ENCODE peak calls at places on chromosomes 16 and 17, in nine cellular contexts. J is EH, N is activated T-cell treated with anti-CD3 and anti-CD28 coated beads for 48 hours, V is left colon, M is head of caudate nucleus, W is DND-41, Q is KG1, Z is T-cell, D is fibroblast of villous mesenchyme. B is an unnamed sample.
A peak's percentile ranks its signal among the peaks of the same experiment; 100 is the strongest.

GRCh38 chr17:78257810-78258322 is 26.4 kb downstream of the TMEM235 start:
- DNase-seq in M (no peak), V (no peak), D (peak; percentile 93), N (no peak), Z (no peak), W (peak; percentile 42), Q (peak; percentile 77), J (no peak), B (peak; percentile 60)

GRCh38 chr17:59388070-59388556 is 56.7 kb downstream of the YPEL2 start:
- DNase-seq in M (no peak), Z (no peak), W (no peak), D (no peak), V (no peak), Q (no peak), J (no peak), N (no peak), B (no peak)

GRCh38 chr17:18129041-18129502 is 20.5 kb downstream of the MYO15A start:
- DNase-seq in Q (no peak), W (no peak), Z (no peak), M (no peak), D (peak; percentile 67), V (peak; percentile 42), N (no peak), J (peak; percentile 60), B (no peak)

GRCh38 chr17:82153745-82154375 is 55.8 kb upstream of the FASN start:
- DNase-seq in D (peak; percentile 72), Q (peak; percentile 24), Z (peak; percentile 79), N (peak; percentile 67), M (peak; percentile 81), J (peak; percentile 73), W (peak; percentile 77), V (peak; percentile 59), B (peak; percentile 77)

GRCh38 chr17:28100936-28101335 is 58.5 kb downstream of the NLK start:
- DNase-seq in Z (no peak), J (no peak), M (no peak), Q (no peak), V (no peak), N (no peak), W (no peak), D (no peak), B (no peak)

GRCh38 chr16:27389272-27389961 is 12.6 kb upstream of the IL21R start:
- DNase-seq in V (no peak), M (no peak), D (no peak), J (no peak), N (no peak), Q (no peak), W (no peak), Z (no peak), B (no peak)

GRCh38 chr16:66471264-66471663 is 44.2 kb downstream of the BEAN1 start:
- DNase-seq in W (no peak), D (no peak), N (no peak), J (no peak), V (no peak), Q (no peak), Z (no peak), M (no peak), B (no peak)

GRCh38 chr16:66150691-66151090 is 215.8 kb upstream of the CDH5 start:
- DNase-seq in Z (no peak), D (peak; percentile 90), W (no peak), J (peak; percentile 57), N (no peak), Q (no peak), M (no peak), V (no peak), B (no peak)

GRCh38 chr17:49634487-49634865 is 43.4 kb downstream of the SPOP start:
- DNase-seq in D (peak; percentile 28), Z (no peak), W (no peak), Q (no peak), J (peak; percentile 35), V (no peak), M (no peak), N (no peak), B (no peak)

GRCh38 chr16:27538508-27538907 is 11.2 kb downstream of the GTF3C1 start:
- DNase-seq in W (no peak), D (no peak), V (no peak), Q (no peak), M (no peak), J (no peak), Z (no peak), N (no peak), B (no peak)

GRCh38 chr16:81516478-81517149 is 72.0 kb downstream of the CMIP start:
- DNase-seq in V (no peak), N (no peak), M (no peak), J (no peak), D (no peak), Q (no peak), Z (no peak), W (no peak), B (no peak)

B was measured in naive B cell.